ENCODE peak calls at places on chromosomes 12 and 14, in six cellular contexts. One of them, this sample, is unnamed. For H4K20me1, the result is how much of the 10 kb centered on the place peaks cover.

GRCh38 chr12:123427036-123427769 is 9.3 kb downstream of the RILPL2 start:
- DNase-seq in SK-N-SH: no peak
- DNase-seq in PC-3: no peak
- DNase-seq in Karpas-422: no peak
- DNase-seq in fibroblast of lung: no peak
- DNase-seq in OCI-LY7: peak
- DNase-seq in this sample: no peak

GRCh38 chr12:7542813-7543212 is 39.2 kb upstream of the CD163 start:
- DNase-seq in SK-N-SH: no peak
- DNase-seq in PC-3: no peak
- DNase-seq in Karpas-422: no peak
- DNase-seq in fibroblast of lung: peak
- DNase-seq in OCI-LY7: no peak
- DNase-seq in this sample: no peak

GRCh38 chr12:53750812-53751335 is 905 bp downstream of the CISTR start:
- DNase-seq in SK-N-SH: peak
- DNase-seq in PC-3: no peak
- DNase-seq in Karpas-422: peak
- DNase-seq in fibroblast of lung: no peak
- DNase-seq in OCI-LY7: peak
- DNase-seq in this sample: no peak

GRCh38 chr14:85317491-85318021 is 212.4 kb upstream of the FLRT2 start:
- DNase-seq in SK-N-SH: no peak
- DNase-seq in PC-3: peak
- DNase-seq in Karpas-422: no peak
- DNase-seq in fibroblast of lung: no peak
- DNase-seq in OCI-LY7: no peak
- DNase-seq in this sample: no peak

GRCh38 chr14:77154421-77154820 is 12.8 kb upstream of the ZDHHC22 start:
- DNase-seq in SK-N-SH: no peak
- DNase-seq in PC-3: no peak
- DNase-seq in Karpas-422: no peak
- DNase-seq in fibroblast of lung: no peak
- DNase-seq in OCI-LY7: no peak
- DNase-seq in this sample: peak

GRCh38 chr14:96589577-96589976 is 87.4 kb downstream of the PAPOLA start:
- DNase-seq in SK-N-SH: no peak
- DNase-seq in PC-3: no peak
- DNase-seq in Karpas-422: no peak
- DNase-seq in fibroblast of lung: no peak
- DNase-seq in OCI-LY7: no peak
- DNase-seq in this sample: peak

GRCh38 chr12:44078273-44078672 is 242.4 kb downstream of the TMEM117 start:
- DNase-seq in SK-N-SH: no peak
- DNase-seq in PC-3: peak
- DNase-seq in Karpas-422: no peak
- DNase-seq in fibroblast of lung: no peak
- DNase-seq in OCI-LY7: no peak
- DNase-seq in this sample: no peak

GRCh38 chr14:24483604-24484252 is 24.3 kb downstream of the CMA1 start:
- DNase-seq in SK-N-SH: no peak
- DNase-seq in PC-3: peak
- DNase-seq in Karpas-422: no peak
- DNase-seq in fibroblast of lung: peak
- DNase-seq in OCI-LY7: no peak
- DNase-seq in this sample: peak

GRCh38 chr14:29242755-29243340 is 476.3 kb downstream of the FOXG1 start:
- DNase-seq in SK-N-SH: no peak
- DNase-seq in PC-3: peak
- DNase-seq in Karpas-422: no peak
- DNase-seq in fibroblast of lung: no peak
- DNase-seq in OCI-LY7: no peak
- DNase-seq in this sample: no peak

GRCh38 chr12:92457458-92458195 is 245.2 kb upstream of the PLEKHG7 start:
- DNase-seq in SK-N-SH: no peak
- DNase-seq in PC-3: peak
- DNase-seq in Karpas-422: no peak
- DNase-seq in fibroblast of lung: no peak
- DNase-seq in OCI-LY7: no peak
- DNase-seq in this sample: peak

DNA sequence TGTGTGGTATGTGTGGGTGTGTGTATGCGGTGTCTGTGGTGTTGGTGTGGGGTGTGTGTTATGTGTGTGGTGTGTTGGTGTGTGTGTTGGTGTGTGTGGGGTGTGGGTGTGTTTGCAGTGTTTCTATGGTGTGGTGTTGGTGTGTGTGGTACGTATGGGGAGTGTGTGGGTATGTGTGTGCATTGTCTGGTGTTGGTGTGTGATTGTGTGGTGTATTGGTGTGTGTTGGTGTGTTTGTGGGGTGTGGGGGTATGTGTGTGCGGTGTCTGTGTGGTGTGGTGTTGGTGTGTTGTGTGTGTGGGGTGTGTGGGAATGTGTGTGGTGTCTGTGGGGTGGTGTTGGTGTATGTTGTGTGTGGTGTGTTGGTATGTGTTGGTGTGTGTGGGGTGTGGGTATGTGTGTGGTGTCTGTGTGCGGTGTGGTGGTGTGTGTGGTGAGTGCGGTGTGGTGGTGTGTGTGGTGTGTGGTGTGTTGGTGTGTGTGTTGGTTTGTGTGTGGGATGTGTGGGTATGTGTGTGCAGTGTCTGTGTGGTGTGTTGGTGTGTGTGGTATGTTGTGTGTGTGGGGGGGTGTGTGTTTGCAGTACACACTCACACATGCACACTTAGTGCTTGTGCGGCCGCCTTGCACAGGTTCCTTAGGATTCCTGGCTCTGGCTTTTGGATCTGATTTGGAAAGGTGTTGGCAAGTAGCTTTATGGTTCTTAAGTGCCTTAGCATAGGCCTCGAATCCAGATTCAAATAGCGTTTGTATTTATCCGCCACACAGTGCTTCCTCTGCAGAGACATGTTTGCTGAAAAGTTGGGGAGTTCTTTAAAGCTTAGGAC is 16.4 kb downstream of the MLXIP start:
- DNase-seq in SK-N-SH: no peak
- DNase-seq in PC-3: no peak
- DNase-seq in Karpas-422: peak
- DNase-seq in fibroblast of lung: peak
- DNase-seq in OCI-LY7: no peak
- DNase-seq in this sample: no peak
- H2AFZ ChIP-seq in SK-N-SH: no peak
- H2AFZ ChIP-seq in PC-3: no peak
- H2AFZ ChIP-seq in Karpas-422: no peak
- H2AFZ ChIP-seq in fibroblast of lung: no peak
- H2AFZ ChIP-seq in OCI-LY7: no peak
- H2AFZ ChIP-seq in this sample: no peak

GRCh38 chr12:56616924-56617323 is 13.2 kb downstream of the BAZ2A start:
- DNase-seq in SK-N-SH: no peak
- DNase-seq in PC-3: no peak
- DNase-seq in Karpas-422: no peak
- DNase-seq in fibroblast of lung: no peak
- DNase-seq in OCI-LY7: no peak
- DNase-seq in this sample: no peak

GRCh38 chr12:56626691-56627090 is 3.4 kb downstream of the BAZ2A start:
- DNase-seq in SK-N-SH: no peak
- DNase-seq in PC-3: no peak
- DNase-seq in Karpas-422: no peak
- DNase-seq in fibroblast of lung: no peak
- DNase-seq in OCI-LY7: peak
- DNase-seq in this sample: no peak

DNA sequence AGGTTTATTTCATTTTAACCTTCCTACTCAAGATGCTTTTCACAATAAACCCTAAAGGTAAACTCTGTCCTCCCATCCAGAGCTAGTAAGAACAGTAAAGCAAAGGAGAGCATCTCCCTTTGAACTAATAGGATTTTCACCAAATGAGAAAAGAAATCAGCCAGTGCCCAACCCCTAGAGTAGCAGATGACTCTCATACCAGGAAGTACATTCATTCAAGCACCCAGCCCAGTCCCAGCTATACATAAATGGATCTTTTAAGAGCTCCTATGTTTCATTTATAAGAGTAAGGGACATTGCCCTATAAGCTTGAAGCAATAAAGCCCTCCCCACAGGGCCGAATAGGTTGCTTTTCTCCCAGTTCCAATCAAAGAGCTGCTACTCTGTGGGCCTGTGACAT is 7.6 kb downstream of the BAZ2A start:
- DNase-seq in SK-N-SH: no peak
- DNase-seq in PC-3: no peak
- DNase-seq in Karpas-422: no peak
- DNase-seq in fibroblast of lung: no peak
- DNase-seq in OCI-LY7: no peak
- DNase-seq in this sample: no peak
- H4K20me1 ChIP-seq in SK-N-SH: half or more
- H4K20me1 ChIP-seq in PC-3: under half
- H4K20me1 ChIP-seq in Karpas-422: under half
- H4K20me1 ChIP-seq in fibroblast of lung: under half
- H4K20me1 ChIP-seq in OCI-LY7: under half
- H4K20me1 ChIP-seq in this sample: half or more

DNA sequence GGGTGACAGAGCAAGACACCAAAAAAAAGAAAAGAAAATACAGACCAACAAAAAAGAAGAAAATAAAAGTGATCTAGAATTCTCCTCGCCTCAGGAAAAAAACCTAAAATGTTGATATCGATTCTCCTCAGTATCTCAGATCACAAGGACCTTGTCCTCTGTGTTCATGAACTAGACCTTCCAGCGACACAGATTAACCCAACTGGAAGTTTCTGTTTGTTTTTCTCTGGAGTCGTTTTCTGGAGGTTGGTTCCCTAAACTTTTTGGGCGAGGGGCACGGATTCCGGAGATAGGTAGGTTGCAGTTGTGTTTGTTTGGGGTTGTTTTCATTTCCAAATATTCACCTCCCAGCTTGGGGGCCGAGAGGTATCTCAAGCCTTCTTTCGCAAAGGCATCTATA is 559 bp upstream of the RFC5 start:
- DNase-seq in SK-N-SH: no peak
- DNase-seq in PC-3: no peak
- DNase-seq in Karpas-422: no peak
- DNase-seq in fibroblast of lung: no peak
- DNase-seq in OCI-LY7: no peak
- DNase-seq in this sample: no peak
- H3K27ac ChIP-seq in SK-N-SH: no peak
- H3K27ac ChIP-seq in PC-3: no peak
- H3K27ac ChIP-seq in Karpas-422: no peak
- H3K27ac ChIP-seq in fibroblast of lung: no peak
- H3K27ac ChIP-seq in OCI-LY7: no peak
- H3K27ac ChIP-seq in this sample: peak

GRCh38 chr14:86712176-86712575 is 1182.2 kb downstream of the FLRT2 start:
- DNase-seq in SK-N-SH: no peak
- DNase-seq in PC-3: no peak
- DNase-seq in Karpas-422: no peak
- DNase-seq in fibroblast of lung: peak
- DNase-seq in OCI-LY7: no peak
- DNase-seq in this sample: no peak
- H2AFZ ChIP-seq in SK-N-SH: no peak
- H2AFZ ChIP-seq in PC-3: no peak
- H2AFZ ChIP-seq in Karpas-422: no peak
- H2AFZ ChIP-seq in fibroblast of lung: no peak
- H2AFZ ChIP-seq in OCI-LY7: no peak
- H2AFZ ChIP-seq in this sample: no peak

GRCh38 chr12:49342914-49343731 is 3.6 kb upstream of the DNAJC22 start:
- DNase-seq in SK-N-SH: no peak
- DNase-seq in PC-3: no peak
- DNase-seq in Karpas-422: peak
- DNase-seq in fibroblast of lung: no peak
- DNase-seq in OCI-LY7: peak
- DNase-seq in this sample: peak
- H4K20me1 ChIP-seq in SK-N-SH: under half
- H4K20me1 ChIP-seq in PC-3: under half
- H4K20me1 ChIP-seq in Karpas-422: under half
- H4K20me1 ChIP-seq in fibroblast of lung: under half
- H4K20me1 ChIP-seq in OCI-LY7: under half
- H4K20me1 ChIP-seq in this sample: under half

GRCh38 chr14:27688823-27689444 is 1077.7 kb upstream of the FOXG1 start:
- DNase-seq in SK-N-SH: no peak
- DNase-seq in PC-3: no peak
- DNase-seq in Karpas-422: no peak
- DNase-seq in fibroblast of lung: no peak
- DNase-seq in OCI-LY7: no peak
- DNase-seq in this sample: no peak
- H3K27ac ChIP-seq in SK-N-SH: no peak
- H3K27ac ChIP-seq in PC-3: no peak
- H3K27ac ChIP-seq in Karpas-422: no peak
- H3K27ac ChIP-seq in fibroblast of lung: no peak
- H3K27ac ChIP-seq in OCI-LY7: no peak
- H3K27ac ChIP-seq in this sample: no peak

GRCh38 chr12:12723147-12723680 is 6.0 kb downstream of the CDKN1B start:
- DNase-seq in SK-N-SH: no peak
- DNase-seq in PC-3: peak
- DNase-seq in Karpas-422: peak
- DNase-seq in fibroblast of lung: no peak
- DNase-seq in OCI-LY7: peak
- DNase-seq in this sample: no peak
- H2AFZ ChIP-seq in SK-N-SH: no peak
- H2AFZ ChIP-seq in PC-3: peak
- H2AFZ ChIP-seq in Karpas-422: peak
- H2AFZ ChIP-seq in fibroblast of lung: no peak
- H2AFZ ChIP-seq in OCI-LY7: peak
- H2AFZ ChIP-seq in this sample: no peak

GRCh38 chr12:116069943-116070342 is 207.6 kb downstream of the MED13L start:
- DNase-seq in SK-N-SH: no peak
- DNase-seq in PC-3: no peak
- DNase-seq in Karpas-422: no peak
- DNase-seq in fibroblast of lung: no peak
- DNase-seq in OCI-LY7: no peak
- DNase-seq in this sample: no peak
- H4K20me1 ChIP-seq in SK-N-SH: half or more
- H4K20me1 ChIP-seq in PC-3: under half
- H4K20me1 ChIP-seq in Karpas-422: under half
- H4K20me1 ChIP-seq in fibroblast of lung: under half
- H4K20me1 ChIP-seq in OCI-LY7: under half
- H4K20me1 ChIP-seq in this sample: under half

GRCh38 chr14:68936476-68936875 is 42.6 kb downstream of the ACTN1 start:
- DNase-seq in SK-N-SH: no peak
- DNase-seq in PC-3: no peak
- DNase-seq in Karpas-422: no peak
- DNase-seq in fibroblast of lung: no peak
- DNase-seq in OCI-LY7: no peak
- DNase-seq in this sample: no peak
- H3K27ac ChIP-seq in SK-N-SH: peak
- H3K27ac ChIP-seq in PC-3: no peak
- H3K27ac ChIP-seq in Karpas-422: no peak
- H3K27ac ChIP-seq in fibroblast of lung: peak
- H3K27ac ChIP-seq in OCI-LY7: no peak
- H3K27ac ChIP-seq in this sample: peak